ENCODE peak calls at places on chromosomes 7 and 10, in seven cellular contexts. L, S, K, Y, Z, O and B are unnamed samples.

GRCh38 chr10:55630491-55631056 is 730.5 kb downstream of the ZWINT start:
- DNase-seq in L (no peak), S (no peak), K (no peak), Y (no peak), Z (no peak), O (no peak), B (no peak)

GRCh38 chr10:37819797-37820196 is 37.6 kb downstream of the ZNF248 start:
- DNase-seq in L (no peak), S (no peak), K (no peak), Y (no peak), Z (no peak), O (no peak), B (no peak)

GRCh38 chr10:125071008-125071407 is 89.4 kb downstream of the CTBP2 start:
- DNase-seq in L (no peak), S (no peak), K (no peak), Y (no peak), Z (no peak), O (no peak), B (no peak)

GRCh38 chr10:80544316-80544953 is 6.7 kb downstream of the SH2D4B start:
- DNase-seq in L (no peak), S (no peak), K (no peak), Y (no peak), Z (no peak), O (no peak), B (no peak)

GRCh38 chr10:60521974-60522405 is 132.3 kb upstream of the ANK3 start:
- DNase-seq in L (no peak), S (no peak), K (no peak), Y (no peak), Z (no peak), O (no peak), B (no peak)

GRCh38 chr7:128410092-128410665 is 397 bp upstream of the IMPDH1 start:
- DNase-seq in L (no peak), S (peak; percentile 48), K (peak; percentile 62), Y (no peak), Z (no peak), O (no peak), B (no peak)

GRCh38 chr7:143395187-143396149 is 13.2 kb downstream of the EPHA1 start:
- DNase-seq in L (no peak), S (no peak), K (no peak), Y (peak; percentile 59), Z (peak; percentile 43), O (no peak), B (no peak)

GRCh38 chr10:58175990-58176910 is 91.4 kb downstream of the IPMK start:
- DNase-seq in L (no peak), S (no peak), K (no peak), Y (no peak), Z (no peak), O (no peak), B (no peak)

GRCh38 chr10:133011883-133012282 is 69.5 kb upstream of the CFAP46 start:
- DNase-seq in L (no peak), S (no peak), K (no peak), Y (no peak), Z (no peak), O (no peak), B (no peak)

GRCh38 chr10:133009218-133009954 is 67.0 kb upstream of the CFAP46 start:
- DNase-seq in L (peak; percentile 65), S (no peak), K (peak; percentile 86), Y (peak; percentile 84), Z (no peak), O (no peak), B (no peak)

GRCh38 chr10:133008736-133009135 is 66.4 kb upstream of the CFAP46 start:
- DNase-seq in L (no peak), S (no peak), K (no peak), Y (no peak), Z (no peak), O (no peak), B (no peak)

GRCh38 chr10:133008196-133008595 is 65.8 kb upstream of the CFAP46 start:
- DNase-seq in L (no peak), S (no peak), K (no peak), Y (no peak), Z (no peak), O (no peak), B (no peak)

DNA sequence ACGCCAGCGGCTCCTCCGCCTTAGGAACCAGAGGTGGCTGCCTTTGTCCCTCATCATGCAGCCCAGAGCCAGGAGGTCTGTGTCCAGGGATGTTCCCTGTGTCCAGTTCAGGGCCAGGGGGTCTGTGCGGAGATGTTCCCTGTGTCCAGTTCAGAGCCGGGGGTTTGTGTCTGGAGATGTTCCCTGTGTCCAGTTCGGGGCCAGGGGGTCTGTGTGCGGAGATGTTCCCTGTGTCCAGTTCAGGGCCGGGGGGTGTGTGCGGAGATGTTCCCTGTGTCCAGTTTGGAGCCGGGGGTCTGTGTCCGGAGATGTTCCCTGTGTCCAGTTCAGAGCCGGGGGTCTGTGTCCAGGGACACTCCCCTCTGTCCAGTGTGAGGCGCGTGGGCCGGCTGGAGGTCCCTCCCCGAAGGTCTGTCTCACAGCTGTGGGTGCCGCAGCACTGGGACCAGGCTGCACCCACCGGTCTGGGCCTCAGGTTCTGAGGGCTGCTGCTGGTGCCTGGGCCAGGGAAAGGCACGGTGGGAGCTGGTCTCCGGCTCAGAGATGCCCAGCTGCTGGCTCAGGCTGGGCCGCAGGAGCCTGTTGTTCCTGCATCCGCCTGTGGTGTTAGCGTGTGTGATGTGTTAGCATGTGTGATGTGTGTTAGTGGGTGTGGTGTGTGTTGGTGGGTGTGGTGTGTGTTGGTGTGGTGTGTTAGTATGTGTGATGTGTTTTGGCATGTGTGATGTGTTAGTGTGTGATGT is 67.9 kb upstream of the CFAP46 start:
- DNase-seq in L (no peak), S (no peak), K (no peak), Y (no peak), Z (no peak), O (no peak), B (no peak)
- H3K27ac ChIP-seq in L (no peak overlapping the region), S (no peak overlapping the region), K (peak overlapping the region; percentile 86), Y (no peak overlapping the region), Z (no peak overlapping the region), O (no peak overlapping the region), B (no peak overlapping the region)

GRCh38 chr7:40546616-40547501 is 412.1 kb downstream of the SUGCT start:
- DNase-seq in L (no peak), S (no peak), K (no peak), Y (no peak), Z (no peak), O (no peak), B (no peak)

DNA sequence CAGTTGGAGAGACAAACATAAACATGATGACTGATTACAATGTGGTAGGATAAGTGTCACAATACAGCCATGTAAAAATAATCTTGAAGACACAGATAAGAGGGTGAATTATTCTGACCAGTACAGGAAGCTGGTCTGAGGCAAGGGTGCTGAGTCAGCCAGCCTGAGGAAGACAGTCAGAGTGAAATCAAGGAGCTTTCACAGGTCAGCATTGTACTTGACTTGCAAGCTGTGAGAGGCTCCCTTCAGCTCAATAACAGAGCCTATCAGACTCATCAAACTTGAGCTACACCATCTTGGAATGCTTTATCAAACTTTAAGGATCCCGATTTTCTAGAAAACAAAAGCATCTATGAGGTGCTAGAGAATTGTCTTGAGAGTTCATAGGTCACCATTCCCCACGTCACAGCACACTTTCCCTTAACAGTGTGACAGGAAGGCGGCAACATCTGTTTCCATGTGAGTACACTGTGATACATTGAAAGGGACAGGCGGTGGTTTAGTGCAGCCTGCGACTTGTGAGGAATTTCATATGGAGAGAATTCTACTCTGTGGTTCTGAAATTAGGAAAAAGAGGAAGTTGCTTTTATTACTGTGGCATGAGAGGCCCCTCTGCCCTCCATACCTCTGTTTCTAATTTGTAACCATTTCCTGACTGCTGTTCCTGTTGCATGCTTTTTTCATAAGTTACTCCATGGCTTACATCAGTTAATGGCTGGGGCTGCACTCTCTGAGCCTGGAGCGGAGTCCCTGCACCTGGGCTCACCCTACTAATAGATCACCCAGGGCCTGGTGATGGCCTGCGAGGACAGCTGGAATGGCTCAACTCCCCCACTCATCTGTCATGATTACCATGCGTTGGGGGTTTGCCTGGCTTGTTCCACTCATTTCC is 417.1 kb downstream of the SUGCT start:
- DNase-seq in L (no peak), S (no peak), K (no peak), Y (no peak), Z (no peak), O (no peak), B (no peak)
- H3K27ac ChIP-seq in L (no peak overlapping the region), S (no peak overlapping the region), K (no peak overlapping the region), Y (no peak overlapping the region), Z (no peak overlapping the region), O (no peak overlapping the region), B (no peak overlapping the region)

GRCh38 chr10:102878629-102879028 is 9.4 kb downstream of the AS3MT start:
- DNase-seq in L (no peak), S (no peak), K (no peak), Y (no peak), Z (no peak), O (no peak), B (no peak)

GRCh38 chr10:102880256-102880655 is 11.0 kb downstream of the AS3MT start:
- DNase-seq in L (no peak), S (no peak), K (no peak), Y (no peak), Z (no peak), O (no peak), B (no peak)

DNA sequence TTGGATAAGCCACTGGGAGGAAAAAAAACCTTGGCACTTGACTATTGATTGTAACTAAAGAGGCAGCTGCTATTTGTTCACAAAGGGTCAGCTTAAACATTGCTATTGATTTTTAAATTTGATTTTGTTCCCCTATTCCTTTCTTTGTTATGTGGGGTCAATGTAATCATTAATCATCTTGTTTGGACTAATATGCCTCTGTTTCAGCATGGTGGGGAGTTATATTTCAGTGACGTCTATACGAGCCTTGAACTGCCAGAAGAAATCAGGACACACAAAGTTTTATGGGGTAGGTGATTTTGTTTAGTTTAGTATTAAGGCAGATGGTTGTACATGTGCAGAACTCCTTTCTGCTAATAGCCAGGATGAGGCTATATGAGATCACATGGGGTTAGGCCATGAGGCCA is 7.5 kb downstream of the AS3MT start:
- DNase-seq in L (no peak), S (no peak), K (no peak), Y (no peak), Z (no peak), O (no peak), B (no peak)
- H3K27ac ChIP-seq in L (no peak overlapping the region), S (no peak overlapping the region), K (no peak overlapping the region), Y (no peak overlapping the region), Z (no peak overlapping the region), O (no peak overlapping the region), B (no peak overlapping the region)

GRCh38 chr10:21528452-21529235 is 3.2 kb upstream of the SKIDA1 start:
- DNase-seq in L (no peak), S (no peak), K (no peak), Y (no peak), Z (no peak), O (no peak), B (no peak)

GRCh38 chr10:21526184-21526951 is 886 bp upstream of the SKIDA1 start:
- DNase-seq in L (peak; percentile 71), S (no peak), K (peak; percentile 70), Y (peak; percentile 91), Z (peak; percentile 72), O (peak; percentile 84), B (peak; percentile 86)

GRCh38 chr10:21527634-21528451 is 2.4 kb upstream of the SKIDA1 start:
- DNase-seq in L (no peak), S (no peak), K (no peak), Y (no peak), Z (no peak), O (no peak), B (no peak)

GRCh38 chr10:21525367-21526183 is at the start of gene SKIDA1:
- DNase-seq in L (peak; percentile 80), S (no peak), K (peak; percentile 82), Y (peak; percentile 91), Z (peak; percentile 74), O (peak; percentile 84), B (no peak)

DNA sequence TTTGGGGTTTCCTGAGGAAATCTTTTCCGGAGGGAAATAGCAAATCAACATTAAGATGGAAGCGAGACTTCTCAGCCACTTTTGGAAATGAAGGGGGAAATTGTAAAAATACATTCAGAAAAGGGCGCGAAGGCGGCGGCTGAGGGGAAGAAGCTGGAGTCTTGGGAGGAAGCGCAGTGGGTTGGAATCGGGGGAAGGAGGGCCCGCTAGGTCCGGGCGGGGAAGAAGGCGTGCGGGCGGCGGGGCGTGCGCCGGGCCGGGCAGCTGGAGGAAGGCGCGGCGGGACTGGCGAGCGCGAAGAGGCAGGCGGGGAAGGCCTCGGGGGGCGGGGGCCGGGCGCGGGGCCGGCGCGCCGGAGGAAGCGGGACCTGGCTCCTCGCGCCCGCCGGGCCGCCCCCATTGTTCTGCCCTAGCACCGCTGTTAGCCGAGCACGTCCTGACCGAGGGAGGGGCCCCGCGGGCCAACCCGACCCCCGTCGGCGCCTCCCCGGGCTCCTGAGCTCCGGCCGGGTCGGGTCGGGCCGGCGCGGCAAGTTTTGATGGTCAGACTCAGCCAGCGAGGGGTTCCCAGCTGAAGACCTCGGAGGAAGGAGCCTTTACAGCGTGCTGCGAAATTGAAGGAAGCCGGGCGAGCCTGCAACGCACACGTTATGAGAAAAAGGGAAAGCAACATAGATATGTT is 1.6 kb upstream of the SKIDA1 start:
- DNase-seq in L (peak; percentile 64), S (no peak), K (peak; percentile 69), Y (peak; percentile 86), Z (no peak), O (peak; percentile 61), B (no peak)
- H3K27ac ChIP-seq in L (peak overlapping the region; percentile 98), S (peak overlapping the region; percentile 91), K (peak overlapping the region; percentile 94), Y (peak overlapping the region; percentile 99), Z (peak overlapping the region; percentile 99), O (peak overlapping the region; percentile 99), B (peak overlapping the region; percentile 97)